ENCODE peak calls at places on chromosomes 5 and 9, in seven cellular contexts. U, T, V, E, L, W and D are unnamed samples.

GRCh38 chr5:150615141-150615699 is 25.2 kb upstream of the SYNPO start:
- DNase-seq in U (no peak), L (no peak), V (peak; percentile 71), E (peak; percentile 42), T (no peak), W (peak; percentile 29), D (no peak)

GRCh38 chr9:94875300-94876063 is 149.0 kb downstream of the AOPEP start:
- DNase-seq in U (no peak), W (no peak), E (no peak), T (no peak), V (no peak), L (no peak), D (no peak)

GRCh38 chr5:136054133-136054996 is 25.6 kb downstream of the TGFBI start:
- DNase-seq in T (no peak), W (peak; percentile 79), L (no peak), E (no peak), V (no peak), U (no peak), D (no peak)

GRCh38 chr9:88628811-88629210 is 93.8 kb downstream of the NXNL2 start:
- DNase-seq in V (no peak), U (no peak), W (peak; percentile 4), L (no peak), E (no peak), T (no peak), D (no peak)

GRCh38 chr9:110049699-110050450 is 158.1 kb downstream of the C9orf152 start:
- DNase-seq in W (no peak), E (no peak), L (peak; percentile 50), U (no peak), T (no peak), V (peak; percentile 69), D (peak; percentile 68)

GRCh38 chr5:44714871-44715580 is 93.7 kb upstream of the MRPS30 start:
- DNase-seq in E (no peak), T (no peak), L (no peak), V (no peak), W (no peak), U (no peak), D (no peak)

GRCh38 chr5:142627371-142628217 is 58.3 kb downstream of the FGF1 start:
- DNase-seq in L (no peak), W (no peak), U (no peak), T (no peak), E (no peak), V (no peak), D (no peak)

GRCh38 chr9:114733814-114734213 is 51.8 kb upstream of the TEX48 start:
- DNase-seq in U (no peak), T (no peak), E (no peak), W (peak; percentile 42), V (no peak), L (peak; percentile 99), D (no peak)

GRCh38 chr9:93893194-93893593 is 62.0 kb downstream of the BARX1 start:
- DNase-seq in W (no peak), T (no peak), E (no peak), U (no peak), L (no peak), V (no peak), D (no peak)

GRCh38 chr9:90802534-90802933 is 915 bp downstream of the SYK start:
- DNase-seq in U (no peak), T (no peak), E (no peak), L (no peak), W (no peak), V (no peak), D (no peak)

GRCh38 chr9:136089697-136090045 is 5.4 kb downstream of the NACC2 start:
- DNase-seq in U (no peak), T (no peak), W (peak; percentile 70), V (no peak), L (peak; percentile 69), E (no peak), D (no peak)

GRCh38 chr5:157456301-157456700 is 3.7 kb upstream of the NIPAL4 start:
- DNase-seq in U (no peak), V (no peak), W (no peak), T (no peak), L (no peak), E (no peak), D (no peak)

DNA sequence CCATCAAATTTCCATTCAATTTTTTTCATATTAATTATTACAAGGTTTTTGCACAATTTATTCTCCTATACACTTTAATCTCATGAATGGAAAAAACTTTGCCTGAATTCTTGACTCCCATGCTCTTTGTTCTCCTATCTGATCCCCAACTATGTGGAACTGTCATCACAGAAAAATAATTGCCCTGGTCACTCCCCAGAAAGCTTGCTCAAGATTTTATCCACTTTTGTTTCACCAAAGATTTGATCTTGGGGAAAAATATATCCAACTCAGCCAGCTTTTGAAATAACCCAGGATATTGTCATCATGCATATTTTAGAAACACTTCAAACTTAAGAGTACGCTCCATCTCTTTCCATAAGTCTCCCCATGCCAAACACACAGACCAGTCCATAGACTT is 77.7 kb upstream of the PPP2R2B start:
- DNase-seq in V (no peak), E (no peak), T (no peak), U (no peak), W (no peak), L (no peak), D (no peak)
- H3K27ac ChIP-seq in V (no peak overlapping the region), E (no peak overlapping the region), T (no peak overlapping the region), U (no peak overlapping the region), W (no peak overlapping the region), L (no peak overlapping the region), D (no peak overlapping the region)

GRCh38 chr9:108855888-108856287 is at the start of gene ACTL7B:
- DNase-seq in E (no peak), W (no peak), U (no peak), V (no peak), L (no peak), T (no peak), D (no peak)
- TF ChIP-seq CTCF in E (no peak), W (no peak), U (no peak), V (no peak), L (no peak), T (no peak), D (no peak)

GRCh38 chr9:27377147-27377807 is 80.3 kb upstream of the EQTN start:
- DNase-seq in E (no peak), L (peak; percentile 68), V (no peak), U (no peak), T (no peak), W (no peak), D (no peak)
- H3K27ac ChIP-seq in E (no peak overlapping the region), L (peak overlapping the region; percentile 62), V (no peak overlapping the region), U (no peak overlapping the region), T (no peak overlapping the region), W (no peak overlapping the region), D (no peak overlapping the region)

GRCh38 chr5:124906339-124907097 is 160.1 kb upstream of the ZNF608 start:
- DNase-seq in V (peak; percentile 72), T (no peak), L (peak; percentile 18), U (no peak), E (peak; percentile 76), W (peak; percentile 93), D (peak; percentile 85)
- TF ChIP-seq CTCF in V (no peak), T (peak; percentile 10), L (no peak), U (no peak), E (no peak), W (peak; percentile 37), D (no peak)

GRCh38 chr5:176541338-176542134 is 4.3 kb upstream of the RNF44 start:
- DNase-seq in T (no peak), L (peak; percentile 84), W (no peak), U (peak; percentile 63), E (peak; percentile 62), V (no peak), D (no peak)

GRCh38 chr5:176540476-176540899 is 3.3 kb upstream of the RNF44 start:
- DNase-seq in E (no peak), U (no peak), V (no peak), L (no peak), T (no peak), W (peak; percentile 47), D (no peak)

GRCh38 chr5:176542135-176542595 is 5.0 kb upstream of the RNF44 start:
- DNase-seq in V (no peak), L (no peak), U (peak; percentile 51), T (no peak), W (no peak), E (no peak), D (no peak)

GRCh38 chr5:176542596-176543427 is 5.6 kb upstream of the RNF44 start:
- DNase-seq in E (no peak), T (no peak), U (no peak), L (peak; percentile 38), W (no peak), V (no peak), D (no peak)

GRCh38 chr5:176540956-176541337 is 3.7 kb upstream of the RNF44 start:
- DNase-seq in E (no peak), W (no peak), U (no peak), T (no peak), L (no peak), V (no peak), D (no peak)
- H3K27ac ChIP-seq in E (peak overlapping the region; percentile 72), W (no peak overlapping the region), U (peak overlapping the region; percentile 81), T (peak overlapping the region; percentile 92), L (peak overlapping the region; percentile 94), V (no peak overlapping the region), D (no peak overlapping the region)

GRCh38 chr5:110865400-110866094 is 126.7 kb downstream of the SLC25A46 start:
- DNase-seq in L (peak; percentile 36), U (no peak), V (no peak), E (no peak), W (no peak), T (no peak), D (no peak)
- TF ChIP-seq CTCF in L (no peak), U (no peak), V (peak; percentile 13), E (no peak), W (peak; percentile 53), T (no peak), D (no peak)